ENCODE peak calls at places on chromosomes 7 and 10, in six cellular contexts. One of them, this sample, is unnamed.

GRCh38 chr7:56218510-56218909 is 102.3 kb upstream of the NUPR2 start:
- DNase-seq in endothelial cell of umbilical vein: no peak
- DNase-seq in neural progenitor cell: no peak
- DNase-seq in CD8-positive, alpha-beta T cell: no peak
- DNase-seq in mammary epithelial cell: no peak
- DNase-seq in cardiac fibroblast: no peak
- DNase-seq in this sample: no peak

GRCh38 chr7:4037308-4037707 is 644.8 kb upstream of the FOXK1 start:
- DNase-seq in endothelial cell of umbilical vein: no peak
- DNase-seq in neural progenitor cell: no peak
- DNase-seq in CD8-positive, alpha-beta T cell: no peak
- DNase-seq in mammary epithelial cell: no peak
- DNase-seq in cardiac fibroblast: no peak
- DNase-seq in this sample: no peak

GRCh38 chr7:91082038-91082437 is 182.2 kb upstream of the FZD1 start:
- DNase-seq in endothelial cell of umbilical vein: no peak
- DNase-seq in neural progenitor cell: no peak
- DNase-seq in CD8-positive, alpha-beta T cell: no peak
- DNase-seq in mammary epithelial cell: no peak
- DNase-seq in cardiac fibroblast: peak
- DNase-seq in this sample: peak

GRCh38 chr7:142603870-142604448 is 145.3 kb upstream of the PRSS1 start:
- DNase-seq in endothelial cell of umbilical vein: peak
- DNase-seq in neural progenitor cell: peak
- DNase-seq in CD8-positive, alpha-beta T cell: peak
- DNase-seq in mammary epithelial cell: peak
- DNase-seq in cardiac fibroblast: peak
- DNase-seq in this sample: peak

GRCh38 chr7:149838992-149839408 is 825 bp downstream of the ZNF862 start:
- DNase-seq in endothelial cell of umbilical vein: peak
- DNase-seq in neural progenitor cell: peak
- DNase-seq in CD8-positive, alpha-beta T cell: no peak
- DNase-seq in mammary epithelial cell: no peak
- DNase-seq in cardiac fibroblast: peak
- DNase-seq in this sample: no peak

GRCh38 chr10:24617771-24618396 is 105.8 kb downstream of the ARHGAP21 start:
- DNase-seq in endothelial cell of umbilical vein: peak
- DNase-seq in neural progenitor cell: peak
- DNase-seq in CD8-positive, alpha-beta T cell: no peak
- DNase-seq in mammary epithelial cell: peak
- DNase-seq in cardiac fibroblast: peak
- DNase-seq in this sample: peak

GRCh38 chr10:89213191-89213808 is 6.2 kb upstream of the CH25H start:
- DNase-seq in endothelial cell of umbilical vein: peak
- DNase-seq in neural progenitor cell: peak
- DNase-seq in CD8-positive, alpha-beta T cell: no peak
- DNase-seq in mammary epithelial cell: peak
- DNase-seq in cardiac fibroblast: peak
- DNase-seq in this sample: peak

GRCh38 chr10:32326119-32326518 is 20.8 kb downstream of the EPC1 start:
- DNase-seq in endothelial cell of umbilical vein: no peak
- DNase-seq in neural progenitor cell: no peak
- DNase-seq in CD8-positive, alpha-beta T cell: no peak
- DNase-seq in mammary epithelial cell: no peak
- DNase-seq in cardiac fibroblast: no peak
- DNase-seq in this sample: no peak

GRCh38 chr7:142104550-142105527 is 6.7 kb upstream of the MGAM2 start:
- DNase-seq in endothelial cell of umbilical vein: no peak
- DNase-seq in neural progenitor cell: no peak
- DNase-seq in CD8-positive, alpha-beta T cell: no peak
- DNase-seq in mammary epithelial cell: peak
- DNase-seq in cardiac fibroblast: no peak
- DNase-seq in this sample: no peak

GRCh38 chr10:31187607-31188210 is 131.3 kb upstream of the ZEB1 start:
- DNase-seq in endothelial cell of umbilical vein: no peak
- DNase-seq in neural progenitor cell: no peak
- DNase-seq in CD8-positive, alpha-beta T cell: no peak
- DNase-seq in mammary epithelial cell: no peak
- DNase-seq in cardiac fibroblast: no peak
- DNase-seq in this sample: no peak

GRCh38 chr7:23216021-23216420 is 30.6 kb upstream of the GPNMB start:
- DNase-seq in endothelial cell of umbilical vein: no peak
- DNase-seq in neural progenitor cell: no peak
- DNase-seq in CD8-positive, alpha-beta T cell: no peak
- DNase-seq in mammary epithelial cell: no peak
- DNase-seq in cardiac fibroblast: peak
- DNase-seq in this sample: no peak

GRCh38 chr10:16770141-16770540 is 47.1 kb downstream of the RSU1 start:
- DNase-seq in endothelial cell of umbilical vein: no peak
- DNase-seq in neural progenitor cell: no peak
- DNase-seq in CD8-positive, alpha-beta T cell: no peak
- DNase-seq in mammary epithelial cell: no peak
- DNase-seq in cardiac fibroblast: no peak
- DNase-seq in this sample: no peak

GRCh38 chr10:123229927-123230630 is 75.9 kb downstream of the BUB3 start:
- DNase-seq in endothelial cell of umbilical vein: no peak
- DNase-seq in neural progenitor cell: no peak
- DNase-seq in CD8-positive, alpha-beta T cell: no peak
- DNase-seq in mammary epithelial cell: peak
- DNase-seq in cardiac fibroblast: no peak
- DNase-seq in this sample: no peak

GRCh38 chr7:112411186-112411795 is 39.0 kb upstream of the IFRD1 start:
- DNase-seq in endothelial cell of umbilical vein: peak
- DNase-seq in neural progenitor cell: no peak
- DNase-seq in CD8-positive, alpha-beta T cell: no peak
- DNase-seq in mammary epithelial cell: peak
- DNase-seq in cardiac fibroblast: peak
- DNase-seq in this sample: peak

GRCh38 chr7:2985866-2986265 is 57.8 kb downstream of the CARD11 start:
- DNase-seq in endothelial cell of umbilical vein: no peak
- DNase-seq in neural progenitor cell: no peak
- DNase-seq in CD8-positive, alpha-beta T cell: no peak
- DNase-seq in mammary epithelial cell: no peak
- DNase-seq in cardiac fibroblast: no peak
- DNase-seq in this sample: no peak

GRCh38 chr7:6344278-6344677 is 71.9 kb upstream of the CYTH3 start:
- DNase-seq in endothelial cell of umbilical vein: no peak
- DNase-seq in neural progenitor cell: no peak
- DNase-seq in CD8-positive, alpha-beta T cell: no peak
- DNase-seq in mammary epithelial cell: no peak
- DNase-seq in cardiac fibroblast: no peak
- DNase-seq in this sample: no peak

GRCh38 chr10:69662173-69662685 is 32.2 kb downstream of the FAM241B start:
- DNase-seq in endothelial cell of umbilical vein: no peak
- DNase-seq in neural progenitor cell: no peak
- DNase-seq in CD8-positive, alpha-beta T cell: no peak
- DNase-seq in mammary epithelial cell: no peak
- DNase-seq in cardiac fibroblast: no peak
- DNase-seq in this sample: no peak

GRCh38 chr10:50251309-50251850 is at the start of gene ASAH2:
- DNase-seq in endothelial cell of umbilical vein: no peak
- DNase-seq in neural progenitor cell: no peak
- DNase-seq in CD8-positive, alpha-beta T cell: no peak
- DNase-seq in mammary epithelial cell: no peak
- DNase-seq in cardiac fibroblast: no peak
- DNase-seq in this sample: no peak

GRCh38 chr10:59580257-59580863 is 129.3 kb downstream of the SLC16A9 start:
- DNase-seq in endothelial cell of umbilical vein: peak
- DNase-seq in neural progenitor cell: peak
- DNase-seq in CD8-positive, alpha-beta T cell: no peak
- DNase-seq in mammary epithelial cell: no peak
- DNase-seq in cardiac fibroblast: peak
- DNase-seq in this sample: peak
- TF ChIP-seq CTCF in endothelial cell of umbilical vein: peak
- TF ChIP-seq CTCF in neural progenitor cell: peak
- TF ChIP-seq CTCF in CD8-positive, alpha-beta T cell: no peak
- TF ChIP-seq CTCF in mammary epithelial cell: peak
- TF ChIP-seq CTCF in cardiac fibroblast: peak
- TF ChIP-seq CTCF in this sample: peak

GRCh38 chr7:107472116-107472515 is 2.3 kb downstream of the GPR22 start:
- DNase-seq in endothelial cell of umbilical vein: no peak
- DNase-seq in neural progenitor cell: no peak
- DNase-seq in CD8-positive, alpha-beta T cell: no peak
- DNase-seq in mammary epithelial cell: no peak
- DNase-seq in cardiac fibroblast: no peak
- DNase-seq in this sample: no peak

GRCh38 chr7:107479303-107479702 is 9.4 kb downstream of the GPR22 start:
- DNase-seq in endothelial cell of umbilical vein: no peak
- DNase-seq in neural progenitor cell: no peak
- DNase-seq in CD8-positive, alpha-beta T cell: no peak
- DNase-seq in mammary epithelial cell: no peak
- DNase-seq in cardiac fibroblast: no peak
- DNase-seq in this sample: no peak

GRCh38 chr7:107471292-107472070 is 1.6 kb downstream of the GPR22 start:
- DNase-seq in endothelial cell of umbilical vein: peak
- DNase-seq in neural progenitor cell: no peak
- DNase-seq in CD8-positive, alpha-beta T cell: no peak
- DNase-seq in mammary epithelial cell: no peak
- DNase-seq in cardiac fibroblast: no peak
- DNase-seq in this sample: no peak

GRCh38 chr7:107469836-107470416 is at the start of gene GPR22:
- DNase-seq in endothelial cell of umbilical vein: no peak
- DNase-seq in neural progenitor cell: no peak
- DNase-seq in CD8-positive, alpha-beta T cell: no peak
- DNase-seq in mammary epithelial cell: no peak
- DNase-seq in cardiac fibroblast: no peak
- DNase-seq in this sample: no peak

DNA sequence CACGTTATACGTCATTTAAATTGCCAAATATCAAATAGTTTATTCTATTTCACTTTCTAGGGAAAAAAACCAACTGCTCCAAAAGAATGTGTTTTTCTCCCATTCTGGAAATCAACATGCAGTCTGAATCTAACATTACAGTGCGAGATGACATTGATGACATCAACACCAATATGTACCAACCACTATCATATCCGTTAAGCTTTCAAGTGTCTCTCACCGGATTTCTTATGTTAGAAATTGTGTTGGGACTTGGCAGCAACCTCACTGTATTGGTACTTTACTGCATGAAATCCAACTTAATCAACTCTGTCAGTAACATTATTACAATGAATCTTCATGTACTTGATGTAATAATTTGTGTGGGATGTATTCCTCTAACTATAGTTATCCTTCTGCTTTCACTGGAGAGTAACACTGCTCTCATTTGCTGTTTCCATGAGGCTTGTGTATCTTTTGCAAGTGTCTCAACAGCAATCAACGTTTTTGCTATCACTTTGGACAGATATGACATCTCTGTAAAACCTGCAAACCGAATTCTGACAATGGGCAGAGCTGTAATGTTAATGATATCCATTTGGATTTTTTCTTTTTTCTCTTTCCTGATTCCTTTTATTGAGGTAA is 4.2 kb downstream of the GPR22 start:
- DNase-seq in endothelial cell of umbilical vein: no peak
- DNase-seq in neural progenitor cell: no peak
- DNase-seq in CD8-positive, alpha-beta T cell: no peak
- DNase-seq in mammary epithelial cell: no peak
- DNase-seq in cardiac fibroblast: no peak
- DNase-seq in this sample: no peak
- H3K4me3 ChIP-seq in endothelial cell of umbilical vein: no peak
- H3K4me3 ChIP-seq in neural progenitor cell: no peak
- H3K4me3 ChIP-seq in CD8-positive, alpha-beta T cell: no peak
- H3K4me3 ChIP-seq in mammary epithelial cell: no peak
- H3K4me3 ChIP-seq in cardiac fibroblast: no peak
- H3K4me3 ChIP-seq in this sample: no peak

GRCh38 chr7:122692769-122693309 is 6.1 kb downstream of the RNF133 start:
- DNase-seq in endothelial cell of umbilical vein: no peak
- DNase-seq in neural progenitor cell: no peak
- DNase-seq in CD8-positive, alpha-beta T cell: no peak
- DNase-seq in mammary epithelial cell: no peak
- DNase-seq in cardiac fibroblast: no peak
- DNase-seq in this sample: no peak

GRCh38 chr7:122688385-122688998 is 10.4 kb downstream of the RNF133 start:
- DNase-seq in endothelial cell of umbilical vein: no peak
- DNase-seq in neural progenitor cell: no peak
- DNase-seq in CD8-positive, alpha-beta T cell: no peak
- DNase-seq in mammary epithelial cell: no peak
- DNase-seq in cardiac fibroblast: no peak
- DNase-seq in this sample: no peak

GRCh38 chr7:122694697-122695096 is 4.2 kb downstream of the RNF133 start:
- DNase-seq in endothelial cell of umbilical vein: no peak
- DNase-seq in neural progenitor cell: no peak
- DNase-seq in CD8-positive, alpha-beta T cell: no peak
- DNase-seq in mammary epithelial cell: no peak
- DNase-seq in cardiac fibroblast: no peak
- DNase-seq in this sample: no peak

GRCh38 chr7:122689346-122690109 is 9.4 kb downstream of the RNF133 start:
- DNase-seq in endothelial cell of umbilical vein: no peak
- DNase-seq in neural progenitor cell: no peak
- DNase-seq in CD8-positive, alpha-beta T cell: no peak
- DNase-seq in mammary epithelial cell: no peak
- DNase-seq in cardiac fibroblast: no peak
- DNase-seq in this sample: no peak

DNA sequence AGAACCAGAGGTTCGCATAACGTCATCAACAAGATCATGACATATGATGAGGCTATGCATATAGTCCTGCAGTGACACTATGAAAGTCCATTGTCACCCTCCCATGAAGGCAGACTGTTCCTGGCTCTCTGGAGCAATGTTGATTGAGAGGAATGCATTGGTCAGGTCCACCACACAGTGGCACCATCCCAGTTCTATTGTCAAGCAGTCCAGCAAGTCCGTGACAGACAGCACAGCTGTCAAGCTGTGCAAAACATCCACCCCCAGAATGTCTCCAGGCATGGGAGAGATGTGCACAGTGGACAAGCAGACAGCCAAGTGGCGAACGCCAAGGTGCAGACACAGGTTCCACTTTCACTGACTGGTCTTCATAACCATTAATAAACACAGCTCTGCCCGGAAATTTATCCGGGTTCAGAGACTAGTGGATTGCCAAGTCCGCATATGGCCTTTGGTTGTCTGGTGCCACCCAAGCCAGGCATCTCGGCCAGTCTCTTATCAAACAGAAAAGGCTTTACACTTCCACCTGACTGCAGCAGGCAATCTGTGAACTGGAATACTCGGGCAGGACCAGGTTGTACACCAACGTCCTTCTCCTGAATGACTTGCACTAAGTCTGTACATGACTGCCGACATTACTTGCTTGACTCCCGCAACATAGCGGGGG is 7.2 kb downstream of the RNF133 start:
- DNase-seq in endothelial cell of umbilical vein: no peak
- DNase-seq in neural progenitor cell: no peak
- DNase-seq in CD8-positive, alpha-beta T cell: no peak
- DNase-seq in mammary epithelial cell: no peak
- DNase-seq in cardiac fibroblast: no peak
- DNase-seq in this sample: no peak
- TF ChIP-seq CTCF in endothelial cell of umbilical vein: no peak
- TF ChIP-seq CTCF in neural progenitor cell: no peak
- TF ChIP-seq CTCF in CD8-positive, alpha-beta T cell: no peak
- TF ChIP-seq CTCF in mammary epithelial cell: no peak
- TF ChIP-seq CTCF in cardiac fibroblast: no peak
- TF ChIP-seq CTCF in this sample: no peak

DNA sequence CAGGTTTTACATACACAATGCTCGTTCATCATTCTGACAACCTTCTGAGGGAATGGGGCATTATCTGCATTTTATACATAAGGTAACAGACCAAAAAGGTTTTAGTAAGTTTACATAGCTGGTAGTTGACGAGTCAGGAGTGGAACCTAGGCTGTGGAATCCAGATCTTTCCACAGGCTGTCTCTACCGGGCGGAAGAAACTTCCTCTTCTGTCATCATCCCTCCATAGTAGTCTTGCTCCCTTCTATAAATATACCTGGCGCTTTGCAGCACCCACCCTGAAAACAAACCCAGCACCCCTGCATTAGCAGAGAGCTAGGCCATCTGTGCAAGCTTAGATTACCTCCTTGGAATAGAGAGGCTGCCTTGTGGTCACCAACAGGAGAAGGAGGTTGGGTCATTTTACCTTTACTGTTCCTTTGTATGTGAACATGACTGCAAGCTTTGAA is 1.3 kb downstream of the TSPAN13 start:
- DNase-seq in endothelial cell of umbilical vein: no peak
- DNase-seq in neural progenitor cell: no peak
- DNase-seq in CD8-positive, alpha-beta T cell: no peak
- DNase-seq in mammary epithelial cell: peak
- DNase-seq in cardiac fibroblast: no peak
- DNase-seq in this sample: peak
- H3K4me3 ChIP-seq in endothelial cell of umbilical vein: peak
- H3K4me3 ChIP-seq in neural progenitor cell: peak
- H3K4me3 ChIP-seq in CD8-positive, alpha-beta T cell: no peak
- H3K4me3 ChIP-seq in mammary epithelial cell: peak
- H3K4me3 ChIP-seq in cardiac fibroblast: no peak
- H3K4me3 ChIP-seq in this sample: peak

This sample was measured in fibroblast of villous mesenchyme.